ENCODE peak calls at places on chromosomes 5 and 9, in five cellular contexts. Z is activated CD4-positive, alpha-beta T cell treated with anti-CD3 and anti-CD28 coated beads, Interleukin-2, amount 50 U/mL, for 1 hour; N is neural crest cell; H is lower lobe of right lung; Q is NCI-H1105. W is an unnamed sample.

GRCh38 chr5:113682497-113683136 is 169.1 kb downstream of the YTHDC2 start:
- DNase-seq in Z (no peak), N (no peak), H (no peak), Q (no peak), W (no peak)

GRCh38 chr9:121963542-121963995 is 129.5 kb downstream of the TTLL11 start:
- DNase-seq in Z (no peak), N (no peak), H (no peak), Q (no peak), W (no peak)

GRCh38 chr5:119743927-119744326 is 114.6 kb downstream of the FAM170A start:
- DNase-seq in Z (no peak), N (peak), H (no peak), Q (peak), W (no peak)

GRCh38 chr5:2917093-2917492 is 165.6 kb upstream of the IRX2 start:
- DNase-seq in Z (no peak), N (no peak), H (no peak), Q (no peak), W (no peak)

GRCh38 chr9:109411069-109411761 is 86.9 kb downstream of the PTPN3 start:
- DNase-seq in Z (no peak), N (no peak), H (no peak), Q (no peak), W (no peak)

GRCh38 chr9:37798677-37799076 is 1.9 kb upstream of the DCAF10 start:
- DNase-seq in Z (no peak), N (no peak), H (no peak), Q (no peak), W (no peak)

GRCh38 chr5:96426831-96427230 is 6.2 kb downstream of the PCSK1 start:
- DNase-seq in Z (no peak), N (no peak), H (no peak), Q (no peak), W (no peak)

GRCh38 chr5:57298295-57298984 is 124.6 kb downstream of the GPBP1 start:
- DNase-seq in Z (peak), N (peak), H (peak), Q (peak), W (peak)

GRCh38 chr5:74652576-74652975 is 12.0 kb upstream of the ENC1 start:
- DNase-seq in Z (no peak), N (no peak), H (no peak), Q (no peak), W (no peak)

GRCh38 chr9:123365881-123366528 is 10.0 kb downstream of the CRB2 start:
- DNase-seq in Z (no peak), N (no peak), H (peak), Q (no peak), W (no peak)

GRCh38 chr9:75996726-75997125 is 106.3 kb downstream of the PCSK5 start:
- DNase-seq in Z (no peak), N (no peak), H (no peak), Q (no peak), W (no peak)

GRCh38 chr9:16236882-16237281 is 633.6 kb downstream of the BNC2 start:
- DNase-seq in Z (no peak), N (no peak), H (no peak), Q (no peak), W (no peak)

GRCh38 chr9:125807065-125807464 is 59.9 kb downstream of the PBX3 start:
- DNase-seq in Z (no peak), N (no peak), H (no peak), Q (no peak), W (no peak)

GRCh38 chr5:178234753-178235599 is 2.4 kb upstream of the PHYKPL start:
- DNase-seq in Z (peak), N (peak), H (peak), Q (no peak), W (no peak)

GRCh38 chr5:760363-761205 is 23.9 kb downstream of the ZDHHC11B start:
- DNase-seq in Z (peak), N (no peak), H (no peak), Q (no peak), W (peak)

GRCh38 chr5:81006955-81007636 is 46.9 kb downstream of the RASGRF2 start:
- DNase-seq in Z (peak), N (no peak), H (no peak), Q (no peak), W (no peak)

GRCh38 chr5:13976223-13976622 is 31.7 kb upstream of the DNAH5 start:
- DNase-seq in Z (no peak), N (no peak), H (no peak), Q (no peak), W (no peak)

GRCh38 chr9:73026375-73026774 is 73.5 kb upstream of the ALDH1A1 start:
- DNase-seq in Z (no peak), N (no peak), H (no peak), Q (no peak), W (no peak)

GRCh38 chr5:36703245-36703860 is 96.9 kb downstream of the SLC1A3 start:
- DNase-seq in Z (no peak), N (no peak), H (peak), Q (no peak), W (no peak)

GRCh38 chr5:170254056-170254455 is 21.3 kb downstream of the C5orf58 start:
- DNase-seq in Z (peak), N (no peak), H (no peak), Q (no peak), W (no peak)

GRCh38 chr9:69249337-69249736 is 75.3 kb downstream of the TJP2 start:
- DNase-seq in Z (no peak), N (no peak), H (no peak), Q (no peak), W (no peak)

GRCh38 chr5:151633892-151634291 is 42.8 kb upstream of the FAT2 start:
- DNase-seq in Z (no peak), N (no peak), H (no peak), Q (no peak), W (no peak)

GRCh38 chr9:14967450-14968321 is 57.5 kb upstream of the FREM1 start:
- DNase-seq in Z (no peak), N (no peak), H (no peak), Q (no peak), W (no peak)

GRCh38 chr5:2886531-2886930 is 135.1 kb upstream of the IRX2 start:
- DNase-seq in Z (no peak), N (no peak), H (no peak), Q (no peak), W (no peak)

GRCh38 chr9:109258619-109259321 is 62.1 kb downstream of the EPB41L4B start:
- DNase-seq in Z (no peak), N (no peak), H (no peak), Q (peak), W (no peak)

GRCh38 chr5:74641778-74642542 is 1.4 kb upstream of the ENC1 start:
- DNase-seq in Z (no peak), N (no peak), H (peak), Q (no peak), W (no peak)

GRCh38 chr5:140303987-140304386 is 1.1 kb upstream of the PFDN1 start:
- DNase-seq in Z (no peak), N (no peak), H (no peak), Q (no peak), W (peak)